ENCODE peak calls at places on chromosome 13, in nine cellular contexts. S, B, R, Y, F, L, J, G and C are unnamed samples.

GRCh38 chr13:47672982-47673670 is 327.9 kb downstream of the SUCLA2 start:
- DNase-seq in Y (peak; percentile 64), L (no peak), F (no peak), J (no peak), B (no peak), G (no peak), R (no peak), S (peak; percentile 75), C (no peak)

GRCh38 chr13:106561551-106562170 is 6.3 kb downstream of the ARGLU1 start:
- DNase-seq in G (no peak), J (no peak), Y (no peak), B (no peak), R (no peak), L (peak; percentile 21), S (no peak), F (no peak), C (no peak)

GRCh38 chr13:41457589-41458186 is 338 bp downstream of the RGCC start:
- DNase-seq in B (no peak), L (peak; percentile 19), R (peak; percentile 23), G (no peak), J (peak; percentile 31), F (no peak), S (no peak), Y (peak; percentile 11), C (no peak)

GRCh38 chr13:73198888-73199497 is 140.2 kb downstream of the KLF5 start:
- DNase-seq in R (no peak), Y (no peak), L (no peak), F (no peak), J (no peak), B (no peak), S (no peak), G (no peak), C (no peak)

GRCh38 chr13:104357672-104358314 is 1291.6 kb upstream of the SLC10A2 start:
- DNase-seq in B (no peak), R (no peak), J (no peak), Y (no peak), S (no peak), G (no peak), L (no peak), F (no peak), C (no peak)

GRCh38 chr13:23067129-23067528 is 113.7 kb upstream of the SGCG start:
- DNase-seq in R (no peak), J (no peak), Y (no peak), F (no peak), S (no peak), G (no peak), B (no peak), L (no peak), C (no peak)

GRCh38 chr13:19838726-19839342 is 24.6 kb downstream of the ZMYM5 start:
- DNase-seq in B (no peak), J (no peak), L (no peak), R (no peak), Y (no peak), S (peak; percentile 29), F (no peak), G (no peak), C (no peak)

GRCh38 chr13:113997845-113998751 is 24.2 kb upstream of the C13orf46 start:
- DNase-seq in S (peak; percentile 47), B (no peak), L (no peak), R (no peak), G (no peak), F (no peak), J (no peak), Y (peak; percentile 64), C (no peak)

GRCh38 chr13:52158629-52159158 is 703 bp downstream of the NEK3 start:
- DNase-seq in B (peak; percentile 9), R (no peak), F (no peak), S (no peak), L (no peak), J (peak; percentile 18), G (peak; percentile 35), Y (peak; percentile 57), C (no peak)

GRCh38 chr13:59531571-59532091 is 632.1 kb downstream of the DIAPH3 start:
- DNase-seq in R (no peak), B (peak; percentile 7), L (no peak), F (no peak), Y (peak; percentile 49), G (peak; percentile 1), J (peak; percentile 45), S (peak; percentile 74), C (no peak)

GRCh38 chr13:78742659-78743058 is 83.7 kb upstream of the OBI1 start:
- DNase-seq in Y (no peak), S (no peak), G (no peak), J (peak; percentile 24), F (no peak), B (no peak), L (no peak), R (no peak), C (no peak)

GRCh38 chr13:26348966-26349365 is 95.0 kb downstream of the CDK8 start:
- DNase-seq in Y (no peak), J (no peak), L (no peak), F (no peak), R (no peak), S (no peak), G (no peak), B (no peak), C (no peak)

GRCh38 chr13:37701972-37702371 is 103.4 kb upstream of the POSTN start:
- DNase-seq in F (no peak), S (peak; percentile 90), L (no peak), R (no peak), B (no peak), Y (peak; percentile 96), J (peak; percentile 8), G (peak; percentile 94), C (no peak)

GRCh38 chr13:50449465-50449864 is 394.0 kb downstream of the DLEU7 start:
- DNase-seq in S (no peak), B (no peak), F (no peak), J (no peak), Y (no peak), L (no peak), G (no peak), R (no peak), C (no peak)

GRCh38 chr13:63448654-63449053 is 2033.0 kb upstream of the PCDH20 start:
- DNase-seq in Y (no peak), J (no peak), F (no peak), B (no peak), G (no peak), S (no peak), L (no peak), R (no peak), C (no peak)

GRCh38 chr13:39531646-39532045 is 71.3 kb downstream of the LHFPL6 start:
- DNase-seq in G (no peak), R (no peak), S (no peak), F (no peak), B (no peak), L (no peak), Y (peak; percentile 33), J (no peak), C (no peak)

GRCh38 chr13:87798536-87798935 is 127.4 kb downstream of the SLITRK5 start:
- DNase-seq in S (no peak), Y (no peak), R (no peak), B (no peak), F (no peak), L (no peak), J (no peak), G (no peak), C (peak; percentile 35)

GRCh38 chr13:91247768-91248167 is 99.7 kb upstream of the MIR17HG start:
- DNase-seq in F (no peak), J (no peak), Y (peak; percentile 34), G (peak; percentile 20), R (no peak), L (no peak), B (no peak), S (no peak), C (no peak)